ENCODE peak calls at places on chromosomes 1 and 21, in ten cellular contexts. I, K, Q, V, W, D, Z, A, S and G are unnamed samples.

GRCh38 chr1:36411674-36412648 is 14.3 kb upstream of the LSM10 start:
- DNase-seq in I (no peak), K (no peak), Q (no peak), V (no peak), W (peak; percentile 70), D (no peak), Z (no peak), A (peak; percentile 29), S (no peak), G (no peak)

GRCh38 chr1:14921057-14921456 is 232.5 kb upstream of the TMEM51 start:
- DNase-seq in I (no peak), K (no peak), Q (no peak), V (no peak), W (no peak), D (peak; percentile 34), Z (no peak), A (peak; percentile 66), S (no peak), G (no peak)

GRCh38 chr1:168845083-168845650 is 116.2 kb upstream of the DPT start:
- DNase-seq in I (no peak), K (peak; percentile 51), Q (no peak), V (no peak), W (no peak), D (no peak), Z (no peak), A (no peak), S (no peak), G (peak; percentile 31)

GRCh38 chr1:100565533-100565932 is 27.6 kb downstream of the GPR88 start:
- DNase-seq in I (no peak), K (no peak), Q (no peak), V (no peak), W (no peak), D (no peak), Z (no peak), A (no peak), S (no peak), G (no peak)

GRCh38 chr1:112974646-112975045 is 18.6 kb upstream of the SLC16A1 start:
- DNase-seq in I (no peak), K (no peak), Q (no peak), V (no peak), W (no peak), D (no peak), Z (no peak), A (no peak), S (no peak), G (no peak)

GRCh38 chr1:13725714-13726175 is 25.8 kb downstream of the PRDM2 start:
- DNase-seq in I (peak; percentile 23), K (peak; percentile 40), Q (no peak), V (no peak), W (peak; percentile 20), D (no peak), Z (no peak), A (peak; percentile 25), S (peak; percentile 53), G (no peak)

GRCh38 chr1:67787746-67788145 is 45.5 kb downstream of the GNG12 start:
- DNase-seq in I (no peak), K (no peak), Q (no peak), V (no peak), W (no peak), D (no peak), Z (no peak), A (peak; percentile 62), S (no peak), G (no peak)

GRCh38 chr1:91876040-91876470 is 9.9 kb downstream of the TGFBR3 start:
- DNase-seq in I (no peak), K (no peak), Q (no peak), V (no peak), W (no peak), D (no peak), Z (no peak), A (no peak), S (no peak), G (no peak)

GRCh38 chr1:193185206-193185605 is 1.2 kb downstream of the B3GALT2 start:
- DNase-seq in I (no peak), K (no peak), Q (no peak), V (no peak), W (no peak), D (no peak), Z (no peak), A (no peak), S (no peak), G (no peak)

GRCh38 chr1:167575649-167576048 is 22.1 kb upstream of the CREG1 start:
- DNase-seq in I (no peak), K (no peak), Q (no peak), V (no peak), W (no peak), D (no peak), Z (no peak), A (no peak), S (no peak), G (no peak)

GRCh38 chr1:92784051-92784638 is 763 bp downstream of the EVI5 start:
- DNase-seq in I (no peak), K (peak; percentile 31), Q (no peak), V (no peak), W (no peak), D (no peak), Z (peak; percentile 40), A (peak; percentile 61), S (no peak), G (no peak)

GRCh38 chr1:6185151-6185550 is 5.0 kb upstream of the CHD5 start:
- DNase-seq in I (no peak), K (no peak), Q (no peak), V (no peak), W (no peak), D (no peak), Z (no peak), A (peak; percentile 82), S (no peak), G (no peak)

GRCh38 chr1:244836598-244836997 is 1.1 kb downstream of the COX20 start:
- DNase-seq in I (no peak), K (no peak), Q (no peak), V (no peak), W (no peak), D (no peak), Z (no peak), A (peak; percentile 25), S (no peak), G (no peak)

GRCh38 chr1:113057006-113057405 is 16.0 kb upstream of the LRIG2 start:
- DNase-seq in I (no peak), K (no peak), Q (no peak), V (no peak), W (no peak), D (no peak), Z (no peak), A (no peak), S (no peak), G (no peak)

GRCh38 chr1:216034506-216034905 is 388.7 kb downstream of the USH2A start:
- DNase-seq in I (no peak), K (no peak), Q (no peak), V (no peak), W (no peak), D (no peak), Z (no peak), A (peak; percentile 6), S (no peak), G (no peak)

GRCh38 chr1:228140724-228141081 is 624 bp downstream of the GUK1 start:
- DNase-seq in I (no peak), K (no peak), Q (no peak), V (no peak), W (no peak), D (no peak), Z (no peak), A (no peak), S (no peak), G (no peak)

GRCh38 chr1:19664453-19665043 is at the start of gene HTR6:
- DNase-seq in I (no peak), K (no peak), Q (no peak), V (no peak), W (peak; percentile 93), D (no peak), Z (no peak), A (no peak), S (no peak), G (no peak)

GRCh38 chr1:84789014-84789413 is 98.8 kb upstream of the SSX2IP start:
- DNase-seq in I (no peak), K (no peak), Q (no peak), V (no peak), W (no peak), D (no peak), Z (no peak), A (no peak), S (no peak), G (no peak)

GRCh38 chr1:209937996-209938959 is at the start of gene SYT14:
- DNase-seq in I (no peak), K (no peak), Q (no peak), V (no peak), W (peak; percentile 12), D (peak; percentile 40), Z (no peak), A (peak; percentile 25), S (no peak), G (no peak)

GRCh38 chr21:42366292-42367010 is at the start of gene TFF1:
- DNase-seq in I (no peak), K (peak; percentile 79), Q (no peak), V (no peak), W (no peak), D (no peak), Z (no peak), A (peak; percentile 10), S (no peak), G (peak; percentile 48)
- H3K27ac ChIP-seq in I (no peak within 1 kb of the TSS), K (peak within 1 kb of the TSS; percentile 73), Q (no peak within 1 kb of the TSS), V (no peak within 1 kb of the TSS), W (no peak within 1 kb of the TSS), D (no peak within 1 kb of the TSS), Z (no peak within 1 kb of the TSS), A (no peak within 1 kb of the TSS), S (no peak within 1 kb of the TSS), G (no peak within 1 kb of the TSS)

GRCh38 chr1:53362270-53362669 is 34.4 kb upstream of the LRP8 start:
- DNase-seq in I (no peak), K (no peak), Q (no peak), V (peak; percentile 21), W (no peak), D (no peak), Z (no peak), A (no peak), S (no peak), G (peak; percentile 0)
- TF ChIP-seq POLR2A in I (no peak), K (no peak), Q (no peak), V (no peak), W (no peak), D (no peak), Z (no peak), A (no peak), S (no peak), G (no peak)

DNA sequence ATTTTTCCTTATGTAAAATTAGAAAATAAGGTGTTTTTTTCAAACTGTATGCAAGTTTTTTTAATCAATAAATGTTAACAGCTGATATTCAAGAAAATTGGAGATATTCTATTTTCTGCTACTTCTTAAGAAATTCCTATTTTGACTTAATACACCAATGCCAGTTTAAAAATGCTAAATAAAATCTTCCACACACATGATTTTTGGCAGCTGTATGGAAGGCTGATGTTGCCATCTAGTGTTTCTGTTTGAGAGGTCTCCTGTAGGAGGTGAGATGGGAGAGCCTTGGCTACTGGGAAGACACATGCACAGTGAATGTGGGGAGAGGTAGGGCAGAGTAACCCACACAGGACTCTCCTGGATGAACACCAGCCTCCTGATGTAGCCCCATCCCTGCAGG is 29.2 kb upstream of the OR2B11 start:
- DNase-seq in I (peak; percentile 26), K (no peak), Q (no peak), V (no peak), W (peak; percentile 29), D (no peak), Z (no peak), A (peak; percentile 34), S (no peak), G (no peak)
- H3K27ac ChIP-seq in I (no peak overlapping the region), K (no peak overlapping the region), Q (no peak overlapping the region), V (no peak overlapping the region), W (no peak overlapping the region), D (no peak overlapping the region), Z (no peak overlapping the region), A (no peak overlapping the region), S (no peak overlapping the region), G (no peak overlapping the region)

GRCh38 chr1:38932496-38933014 is 9.1 kb downstream of the RHBDL2 start:
- DNase-seq in I (no peak), K (no peak), Q (no peak), V (no peak), W (no peak), D (no peak), Z (no peak), A (no peak), S (no peak), G (no peak)
- TF ChIP-seq POLR2A in I (no peak), K (no peak), Q (no peak), V (no peak), W (no peak), D (no peak), Z (no peak), A (no peak), S (no peak), G (no peak)